ENCODE peak calls at places on chromosomes 7 and 10, in nine cellular contexts. F is uterus; Q is AG20443; L is Ammon's horn; Z is NCI-H1105; T is activated T-helper 9 cell treated with anti-CD3 and anti-CD28 coated beads, Interleukin-2, amount 50 U/mL, for 16 hours; C is mucosa of descending colon; H is NCI-H1694 treated with DMSO at 0.1 percent for 48 hours; V is NCI-H1092. M is an unnamed sample.

GRCh38 chr7:80659120-80660055 is 20.9 kb downstream of the CD36 start:
- DNase-seq in F (no peak), Q (peak), L (peak), Z (no peak), T (no peak), C (no peak), H (peak), V (peak), M (peak)

GRCh38 chr7:3201937-3202715 is 98.9 kb upstream of the SDK1 start:
- DNase-seq in F (no peak), Q (no peak), L (peak), Z (no peak), T (no peak), C (no peak), H (no peak), V (no peak), M (no peak)

GRCh38 chr7:135385209-135385608 is 124.7 kb downstream of the CNOT4 start:
- DNase-seq in F (peak), Q (no peak), L (peak), Z (peak), T (no peak), C (no peak), H (no peak), V (no peak), M (no peak)

GRCh38 chr10:8392216-8392615 is 337.7 kb downstream of the GATA3 start:
- DNase-seq in F (no peak), Q (no peak), L (no peak), Z (no peak), T (no peak), C (no peak), H (no peak), V (no peak), M (no peak)

GRCh38 chr10:110398419-110399162 is 93.9 kb upstream of the SMNDC1 start:
- DNase-seq in F (peak), Q (peak), L (no peak), Z (no peak), T (no peak), C (peak), H (no peak), V (no peak), M (peak)

GRCh38 chr10:123139521-123140163 is 3.9 kb downstream of the HMX3 start:
- DNase-seq in F (no peak), Q (no peak), L (no peak), Z (no peak), T (no peak), C (no peak), H (no peak), V (no peak), M (no peak)

GRCh38 chr10:12835709-12836108 is 165.8 kb downstream of the CCDC3 start:
- DNase-seq in F (no peak), Q (peak), L (peak), Z (no peak), T (no peak), C (no peak), H (no peak), V (no peak), M (no peak)

GRCh38 chr10:80524190-80524589 is 13.5 kb upstream of the SH2D4B start:
- DNase-seq in F (no peak), Q (no peak), L (no peak), Z (no peak), T (no peak), C (no peak), H (no peak), V (no peak), M (no peak)

GRCh38 chr10:42984761-42985325 is 92.0 kb upstream of the RET start:
- DNase-seq in F (peak), Q (no peak), L (no peak), Z (no peak), T (no peak), C (no peak), H (no peak), V (no peak), M (no peak)

GRCh38 chr7:45649560-45650346 is 75.6 kb downstream of the ADCY1 start:
- DNase-seq in F (no peak), Q (no peak), L (no peak), Z (no peak), T (no peak), C (no peak), H (no peak), V (no peak), M (no peak)

GRCh38 chr10:101050206-101051069 is 11.4 kb upstream of the KAZALD1 start:
- DNase-seq in F (no peak), Q (peak), L (no peak), Z (peak), T (peak), C (peak), H (peak), V (peak), M (peak)

GRCh38 chr7:134727711-134728110 is 51.7 kb upstream of the CALD1 start:
- DNase-seq in F (no peak), Q (no peak), L (no peak), Z (no peak), T (no peak), C (no peak), H (no peak), V (no peak), M (no peak)

GRCh38 chr10:124305984-124306383 is 112.7 kb downstream of the OAT start:
- DNase-seq in F (no peak), Q (no peak), L (no peak), Z (no peak), T (no peak), C (no peak), H (no peak), V (no peak), M (no peak)

GRCh38 chr10:98467506-98468318 is 21.0 kb upstream of the HPS1 start:
- DNase-seq in F (peak), Q (peak), L (peak), Z (peak), T (peak), C (peak), H (peak), V (no peak), M (peak)

GRCh38 chr7:24708244-24708643 is 49.0 kb downstream of the GSDME start:
- DNase-seq in F (no peak), Q (no peak), L (no peak), Z (no peak), T (no peak), C (no peak), H (no peak), V (no peak), M (no peak)

GRCh38 chr10:79488303-79488702 is 24.0 kb upstream of the EIF5AL1 start:
- DNase-seq in F (peak), Q (peak), L (no peak), Z (no peak), T (no peak), C (peak), H (no peak), V (no peak), M (no peak)

GRCh38 chr7:121157885-121158590 is 169.5 kb downstream of the CPED1 start:
- DNase-seq in F (no peak), Q (no peak), L (no peak), Z (no peak), T (no peak), C (no peak), H (no peak), V (no peak), M (no peak)

GRCh38 chr10:52007091-52007490 is 307.0 kb upstream of the DKK1 start:
- DNase-seq in F (no peak), Q (no peak), L (no peak), Z (no peak), T (no peak), C (no peak), H (no peak), V (no peak), M (no peak)

GRCh38 chr7:70728873-70729552 is 402.9 kb upstream of the GALNT17 start:
- DNase-seq in F (no peak), Q (no peak), L (no peak), Z (no peak), T (no peak), C (peak), H (no peak), V (no peak), M (no peak)

GRCh38 chr10:57864789-57865676 is 402.7 kb downstream of the IPMK start:
- DNase-seq in F (no peak), Q (no peak), L (no peak), Z (no peak), T (no peak), C (no peak), H (no peak), V (no peak), M (no peak)